ENCODE peak calls at places on chromosomes 4 and X, in seven cellular contexts. B is tibial nerve, O is OCI-LY7, Q is GM20000, U is fibroblast of pulmonary artery, D is stomach, K is AG04449. F is an unnamed sample.

GRCh38 chrX:63350551-63350950 is 581 bp downstream of the SPIN4 start:
- DNase-seq in K (no peak), D (no peak), U (no peak), B (no peak), Q (peak; percentile 11), O (peak; percentile 63), F (no peak)

GRCh38 chrX:103428525-103428924 is 52.2 kb downstream of the BEX3 start:
- DNase-seq in U (no peak), Q (no peak), D (no peak), O (no peak), B (no peak), K (no peak), F (no peak)

GRCh38 chrX:26783512-26784225 is 567.7 kb downstream of the MAGEB5 start:
- DNase-seq in O (peak; percentile 62), B (no peak), Q (peak; percentile 1), D (peak; percentile 36), U (peak; percentile 25), K (no peak), F (no peak)

GRCh38 chr4:77190053-77190452 is 33.0 kb downstream of the CCNG2 start:
- DNase-seq in K (no peak), O (no peak), U (no peak), B (no peak), Q (no peak), D (no peak), F (no peak)

GRCh38 chrX:101417981-101418841 is 10.2 kb downstream of the HNRNPH2 start:
- DNase-seq in Q (peak; percentile 26), D (peak; percentile 58), O (no peak), U (no peak), B (peak; percentile 36), K (no peak), F (peak; percentile 33)

GRCh38 chr4:54930226-54930625 is 195.2 kb downstream of the KDR start:
- DNase-seq in O (no peak), Q (no peak), B (no peak), U (peak; percentile 94), D (no peak), K (peak; percentile 9), F (no peak)

GRCh38 chr4:118811008-118811764 is 24.7 kb downstream of the SEC24D start:
- DNase-seq in O (no peak), D (no peak), Q (no peak), B (no peak), U (peak; percentile 81), K (peak; percentile 47), F (no peak)

GRCh38 chr4:112766422-112766821 is 129.5 kb downstream of the LARP7 start:
- DNase-seq in D (no peak), B (peak; percentile 63), U (peak; percentile 41), Q (peak; percentile 37), K (no peak), O (peak; percentile 17), F (peak; percentile 37)

GRCh38 chr4:77021614-77022089 is 54.1 kb downstream of the CCNI start:
- DNase-seq in U (peak; percentile 94), O (no peak), B (no peak), K (peak; percentile 92), D (peak; percentile 34), Q (no peak), F (no peak)

GRCh38 chr4:156970501-156971167 is 965 bp downstream of the PDGFC start:
- DNase-seq in U (peak; percentile 77), D (peak; percentile 64), O (no peak), Q (peak; percentile 27), K (no peak), B (peak; percentile 46), F (peak; percentile 23)

GRCh38 chr4:97576955-97577354 is 566.3 kb downstream of the STPG2 start:
- DNase-seq in D (no peak), B (no peak), U (no peak), O (no peak), K (no peak), Q (no peak), F (no peak)

GRCh38 chr4:55545133-55545532 is 1.6 kb downstream of the CLOCK start:
- DNase-seq in B (no peak), Q (no peak), D (no peak), K (no peak), O (no peak), U (peak; percentile 21), F (no peak)

GRCh38 chrX:42809569-42809968 is 31.6 kb upstream of the PPP1R2C start:
- DNase-seq in D (no peak), U (no peak), Q (no peak), O (no peak), B (no peak), K (no peak), F (no peak)

DNA sequence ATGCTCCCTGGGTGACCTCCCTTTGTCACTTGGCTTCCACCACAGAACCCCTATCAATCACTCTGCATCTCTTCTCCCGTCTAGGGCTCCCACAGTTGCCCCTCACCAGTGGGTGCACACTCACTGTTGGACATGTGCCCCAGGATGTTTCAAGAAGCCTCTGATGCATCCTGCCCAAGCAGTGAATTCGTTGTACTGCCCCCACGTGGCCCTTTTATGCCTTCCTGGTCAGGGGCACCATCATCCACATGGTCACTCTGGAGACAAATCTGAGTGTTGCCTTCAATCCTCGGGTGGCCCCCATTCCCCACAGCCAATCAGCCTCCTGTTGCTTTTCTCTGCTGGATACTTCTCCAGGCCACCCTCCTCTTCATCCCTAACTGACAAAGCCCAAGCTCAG is 12.2 kb downstream of the ITIH6 start:
- DNase-seq in D (no peak), K (no peak), O (peak; percentile 33), U (peak; percentile 32), B (no peak), Q (peak; percentile 7), F (no peak)
- TF ChIP-seq CTCF in D (no peak), K (peak; percentile 4), O (peak; percentile 54), U (peak; percentile 27), B (no peak), Q (no peak), F (peak; percentile 29)

GRCh38 chr4:104494161-104494560 is 533 bp downstream of the CXXC4 start:
- DNase-seq in K (no peak), B (no peak), D (no peak), U (peak; percentile 1), O (no peak), Q (no peak), F (no peak)

GRCh38 chr4:104491396-104491821 is 3.3 kb downstream of the CXXC4 start:
- DNase-seq in B (no peak), K (no peak), O (no peak), Q (peak; percentile 61), D (peak; percentile 34), U (peak; percentile 16), F (peak; percentile 58)

GRCh38 chr4:104491826-104492771 is 2.6 kb downstream of the CXXC4 start:
- DNase-seq in B (no peak), O (no peak), Q (peak; percentile 67), K (no peak), U (peak; percentile 2), D (no peak), F (peak; percentile 72)

GRCh38 chr4:104493071-104493831 is 1.4 kb downstream of the CXXC4 start:
- DNase-seq in D (no peak), B (no peak), Q (no peak), K (no peak), O (no peak), U (no peak), F (no peak)

DNA sequence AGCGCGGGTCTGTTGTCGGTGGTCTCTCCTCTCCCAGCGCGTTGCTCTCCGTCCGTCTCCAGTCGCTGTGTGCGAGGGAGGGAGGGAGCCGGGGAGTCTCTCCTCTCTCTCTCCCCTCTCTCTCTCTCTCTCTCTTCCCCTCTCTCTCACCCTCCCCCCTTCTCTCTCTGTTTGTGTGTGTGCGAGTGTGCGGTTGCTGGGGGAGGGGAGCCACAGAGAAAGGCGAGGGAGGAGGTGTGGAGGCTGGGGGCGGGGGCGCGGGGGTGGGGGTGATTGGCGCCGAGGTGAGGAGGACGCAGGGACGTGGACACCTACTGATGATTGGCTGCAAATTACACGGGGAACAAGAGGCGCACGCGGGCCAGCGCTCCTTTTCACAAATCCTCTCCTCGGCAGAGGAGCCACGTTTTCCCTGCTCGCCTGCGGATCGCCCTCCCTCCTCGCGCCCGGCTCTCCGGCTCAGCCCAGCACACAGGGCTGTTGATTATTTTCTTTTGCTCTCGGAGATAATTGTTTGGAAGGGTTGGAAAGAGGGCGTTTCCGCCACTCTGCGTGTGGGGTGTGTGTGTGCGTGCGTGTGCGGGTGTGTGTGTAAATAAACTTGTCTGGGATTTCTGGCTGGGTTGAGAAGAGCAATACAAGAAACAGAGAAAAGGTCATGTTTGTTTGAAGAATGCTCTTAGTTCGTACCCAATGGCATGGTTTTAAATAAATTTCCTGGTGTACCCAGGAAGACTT is at the start of gene CXXC4:
- DNase-seq in O (no peak), D (peak; percentile 45), U (peak; percentile 45), Q (peak; percentile 69), K (no peak), B (peak; percentile 44), F (peak; percentile 70)
- TF ChIP-seq CTCF in O (no peak), D (no peak), U (no peak), Q (no peak), K (no peak), B (no peak), F (no peak)

DNA sequence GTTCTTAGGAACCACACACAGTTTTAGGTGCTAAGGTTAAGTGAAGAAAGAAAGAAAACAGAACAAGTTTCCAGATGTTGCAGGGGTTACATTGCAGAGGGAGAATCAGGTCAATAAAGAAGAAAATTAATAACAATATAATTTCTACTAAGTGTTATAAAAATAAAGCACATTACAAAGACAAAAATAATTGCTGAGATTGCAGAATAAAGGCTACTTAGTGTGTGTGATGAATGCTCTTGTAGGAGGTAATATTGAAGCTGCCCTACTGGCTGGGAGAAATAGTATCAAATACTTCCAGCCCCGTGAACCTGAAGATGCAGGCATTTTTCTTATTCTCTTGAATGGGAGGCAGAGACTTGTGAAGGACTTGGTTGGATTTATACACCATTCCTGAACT is 33.2 kb upstream of the FAM9A start:
- DNase-seq in O (no peak), U (no peak), Q (no peak), B (no peak), D (no peak), K (no peak), F (no peak)
- TF ChIP-seq CTCF in O (no peak), U (no peak), Q (no peak), B (no peak), D (no peak), K (no peak), F (no peak)

GRCh38 chr4:48680848-48681568 is 99.1 kb downstream of the FRYL start:
- DNase-seq in D (no peak), U (no peak), Q (no peak), K (no peak), O (no peak), B (no peak), F (no peak)

GRCh38 chr4:48686369-48686768 is 93.7 kb downstream of the FRYL start:
- DNase-seq in O (no peak), K (no peak), D (no peak), B (no peak), U (no peak), Q (no peak), F (no peak)

GRCh38 chr4:48683784-48684666 is 96.1 kb downstream of the FRYL start:
- DNase-seq in D (no peak), U (no peak), K (no peak), B (no peak), O (peak; percentile 34), Q (peak; percentile 17), F (no peak)

GRCh38 chr4:48687313-48687712 is 92.8 kb downstream of the FRYL start:
- DNase-seq in K (no peak), B (no peak), U (no peak), D (no peak), O (no peak), Q (no peak), F (no peak)

DNA sequence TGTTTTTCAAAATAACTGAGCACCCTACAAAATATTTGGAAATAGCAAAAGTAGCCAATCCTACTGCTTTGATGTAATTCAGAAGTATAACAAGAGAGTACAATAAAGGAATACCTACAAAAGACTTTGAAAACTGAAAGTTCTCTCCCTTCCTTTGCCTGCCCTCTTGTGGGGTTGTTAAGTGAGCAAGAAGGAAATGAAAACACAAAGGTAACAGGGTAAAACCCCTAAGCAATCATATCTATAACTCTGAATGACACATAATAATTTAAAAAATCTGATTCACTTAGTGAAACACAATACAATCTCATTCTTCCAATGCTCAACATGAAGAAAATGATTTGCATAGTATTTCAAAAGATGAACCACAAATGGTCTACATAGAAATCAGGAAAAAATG is 98.2 kb downstream of the FRYL start:
- DNase-seq in K (no peak), D (no peak), O (peak; percentile 16), B (no peak), U (peak; percentile 71), Q (peak; percentile 46), F (peak; percentile 39)
- TF ChIP-seq CTCF in K (peak; percentile 39), D (no peak), O (peak; percentile 56), B (peak; percentile 11), U (peak; percentile 58), Q (no peak), F (peak; percentile 42)